ENCODE peak calls at places on chromosomes 13 and 19, in six cellular contexts. O is ascending aorta, W is Panc1, M is foreskin keratinocyte, Y is B cell, J is progenitor cell of endocrine pancreas. U is an unnamed sample.
A peak's percentile ranks its signal among the peaks of the same experiment; 100 is the strongest.

GRCh38 chr19:48962029-48962848 is 2.9 kb upstream of the FTL start:
- DNase-seq in O (no peak), W (no peak), M (no peak), Y (peak; percentile 74), J (no peak), U (no peak)

GRCh38 chr19:47094557-47095517 is 18.7 kb downstream of the ZC3H4 start:
- DNase-seq in O (no peak), W (no peak), M (no peak), Y (no peak), J (no peak), U (no peak)

GRCh38 chr13:83386609-83387008 is 495.7 kb downstream of the SLITRK1 start:
- DNase-seq in O (no peak), W (no peak), M (no peak), Y (no peak), J (no peak), U (no peak)

GRCh38 chr13:47000166-47000565 is 103.3 kb upstream of the HTR2A start:
- DNase-seq in O (no peak), W (no peak), M (no peak), Y (no peak), J (no peak), U (no peak)

GRCh38 chr13:48602296-48603040 is 51.3 kb upstream of the CYSLTR2 start:
- DNase-seq in O (no peak), W (no peak), M (no peak), Y (no peak), J (no peak), U (no peak)

GRCh38 chr19:19749332-19750130 is 16.6 kb upstream of the ZNF14 start:
- DNase-seq in O (peak; percentile 53), W (no peak), M (no peak), Y (no peak), J (no peak), U (no peak)

GRCh38 chr19:12140545-12141404 is 625 bp upstream of the ZNF20 start:
- DNase-seq in O (peak; percentile 94), W (no peak), M (no peak), Y (peak; percentile 89), J (peak; percentile 67), U (no peak)

GRCh38 chr13:111027481-111028439 is 87.3 kb upstream of the ARHGEF7 start:
- DNase-seq in O (no peak), W (no peak), M (no peak), Y (no peak), J (no peak), U (no peak)

GRCh38 chr13:41465215-41465907 is 8.0 kb downstream of the RGCC start:
- DNase-seq in O (peak; percentile 85), W (no peak), M (peak; percentile 59), Y (peak; percentile 83), J (no peak), U (peak; percentile 31)

GRCh38 chr19:31500540-31500830 is 151.2 kb upstream of the TSHZ3 start:
- DNase-seq in O (no peak), W (no peak), M (no peak), Y (no peak), J (no peak), U (no peak)

GRCh38 chr13:110338441-110339101 is 31.5 kb downstream of the COL4A2 start:
- DNase-seq in O (peak; percentile 90), W (no peak), M (no peak), Y (no peak), J (no peak), U (no peak)

GRCh38 chr19:52541608-52542007 is 14.1 kb downstream of the ZNF808 start:
- DNase-seq in O (no peak), W (no peak), M (no peak), Y (no peak), J (no peak), U (no peak)

GRCh38 chr13:31046711-31047279 is 114.3 kb downstream of the TEX26 start:
- DNase-seq in O (peak; percentile 51), W (no peak), M (no peak), Y (no peak), J (no peak), U (no peak)

GRCh38 chr13:43377955-43378354 is 354.6 kb downstream of the DNAJC15 start:
- DNase-seq in O (no peak), W (no peak), M (no peak), Y (no peak), J (no peak), U (no peak)

GRCh38 chr19:5340637-5341447 is at the start of gene PTPRS:
- DNase-seq in O (peak; percentile 82), W (no peak), M (no peak), Y (peak; percentile 55), J (peak; percentile 85), U (no peak)

GRCh38 chr13:45257638-45258338 is 56.9 kb upstream of the KCTD4 start:
- DNase-seq in O (no peak), W (no peak), M (no peak), Y (no peak), J (no peak), U (no peak)

GRCh38 chr13:52405767-52406494 is at the start of gene THSD1:
- DNase-seq in O (peak; percentile 77), W (no peak), M (no peak), Y (no peak), J (peak; percentile 14), U (no peak)

GRCh38 chr19:39332293-39332692 is 3.5 kb downstream of the GMFG start:
- DNase-seq in O (no peak), W (no peak), M (no peak), Y (no peak), J (no peak), U (no peak)

GRCh38 chr19:29872224-29872731 is 60.5 kb downstream of the CCNE1 start:
- DNase-seq in O (no peak), W (no peak), M (no peak), Y (no peak), J (no peak), U (no peak)

GRCh38 chr13:38348890-38349289 is 761 bp upstream of the UFM1 start:
- DNase-seq in O (no peak), W (no peak), M (peak; percentile 50), Y (no peak), J (no peak), U (no peak)

GRCh38 chr13:106426909-106427308 is 108.6 kb downstream of the EFNB2 start:
- DNase-seq in O (no peak), W (no peak), M (no peak), Y (no peak), J (no peak), U (no peak)

GRCh38 chr13:46778095-46778494 is 18.9 kb downstream of the ESD start:
- DNase-seq in O (no peak), W (no peak), M (no peak), Y (no peak), J (no peak), U (no peak)

GRCh38 chr13:75908137-75908536 is 272.0 kb downstream of the LMO7 start:
- DNase-seq in O (no peak), W (no peak), M (no peak), Y (no peak), J (no peak), U (no peak)

DNA sequence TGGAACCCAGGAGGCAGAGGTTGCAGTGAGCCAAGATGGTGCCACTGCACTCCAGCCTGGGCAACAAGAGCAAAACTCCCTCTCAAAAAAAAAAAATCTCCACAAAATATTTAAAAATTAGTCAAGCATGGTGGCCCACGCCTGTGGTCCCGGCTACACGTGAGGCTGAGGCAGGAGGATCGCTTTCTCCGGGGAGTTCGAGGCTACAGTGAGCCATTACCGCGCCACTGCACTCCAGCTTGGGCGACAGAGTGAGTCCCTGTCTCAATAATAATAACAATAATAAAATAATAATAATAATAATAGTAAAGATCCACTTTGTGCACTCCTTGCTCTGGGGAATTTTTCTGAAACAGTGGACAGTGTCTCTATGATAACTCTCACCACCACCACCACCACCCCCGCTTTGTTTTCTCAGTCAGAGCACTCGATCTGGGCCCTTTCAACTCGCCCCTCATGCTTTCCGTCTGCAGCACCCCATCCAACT is 8.7 kb downstream of the NAPSA start:
- DNase-seq in O (no peak), W (no peak), M (no peak), Y (no peak), J (no peak), U (no peak)
- TF ChIP-seq CTCF in O (no peak), W (no peak), M (no peak), Y (no peak), J (no peak), U (no peak)

GRCh38 chr19:41297628-41298326 is 12.2 kb upstream of the CCDC97 start:
- DNase-seq in O (no peak), W (no peak), M (no peak), Y (peak; percentile 84), J (no peak), U (no peak)
- TF ChIP-seq CTCF in O (no peak), W (no peak), M (no peak), Y (peak; percentile 21), J (no peak), U (no peak)

GRCh38 chr13:102902789-102903347 is 57.0 kb downstream of the ERCC5 start:
- DNase-seq in O (no peak), W (no peak), M (no peak), Y (no peak), J (no peak), U (no peak)

GRCh38 chr13:102905905-102906304 is 60.1 kb downstream of the ERCC5 start:
- DNase-seq in O (no peak), W (no peak), M (no peak), Y (no peak), J (no peak), U (no peak)

GRCh38 chr13:102904408-102904862 is 58.6 kb downstream of the ERCC5 start:
- DNase-seq in O (no peak), W (no peak), M (peak; percentile 78), Y (no peak), J (no peak), U (no peak)

GRCh38 chr13:102901615-102902305 is 55.9 kb downstream of the ERCC5 start:
- DNase-seq in O (no peak), W (no peak), M (no peak), Y (no peak), J (no peak), U (no peak)

GRCh38 chr13:102903659-102904407 is 58.0 kb downstream of the ERCC5 start:
- DNase-seq in O (no peak), W (no peak), M (no peak), Y (no peak), J (no peak), U (no peak)
- TF ChIP-seq CTCF in O (no peak), W (peak; percentile 45), M (peak; percentile 77), Y (peak; percentile 41), J (peak; percentile 60), U (peak; percentile 58)

GRCh38 chr13:39602277-39602613 is 748 bp downstream of the LHFPL6 start:
- DNase-seq in O (no peak), W (no peak), M (peak; percentile 7), Y (no peak), J (no peak), U (no peak)

GRCh38 chr13:39601636-39602035 is 1.4 kb downstream of the LHFPL6 start:
- DNase-seq in O (no peak), W (no peak), M (no peak), Y (no peak), J (no peak), U (no peak)

GRCh38 chr13:39602614-39603366 is at the start of gene LHFPL6:
- DNase-seq in O (peak; percentile 90), W (no peak), M (peak; percentile 54), Y (no peak), J (peak; percentile 60), U (no peak)

GRCh38 chr13:39599842-39600241 is 3.2 kb downstream of the LHFPL6 start:
- DNase-seq in O (no peak), W (no peak), M (no peak), Y (no peak), J (no peak), U (no peak)

DNA sequence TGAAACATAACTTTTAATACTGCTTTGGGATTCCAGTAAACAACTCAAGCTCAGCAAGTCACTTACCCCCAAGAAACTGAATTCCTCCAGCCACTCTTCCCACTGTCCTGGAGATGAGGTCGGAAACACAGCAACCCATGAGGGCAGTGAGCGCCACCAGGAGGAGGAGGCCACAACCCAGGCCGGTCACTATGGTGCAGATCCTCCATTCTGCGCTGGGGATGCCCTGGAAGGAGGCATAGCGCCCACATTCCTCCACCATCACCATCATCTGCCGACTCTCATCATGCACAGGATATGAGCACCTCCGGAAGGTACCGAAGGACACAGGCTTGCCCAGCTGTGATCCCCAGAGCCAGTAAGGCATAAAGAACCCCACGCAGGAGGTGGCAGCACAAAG is 2.2 kb downstream of the LHFPL6 start:
- DNase-seq in O (peak; percentile 72), W (no peak), M (no peak), Y (no peak), J (no peak), U (no peak)
- TF ChIP-seq CTCF in O (peak; percentile 35), W (peak; percentile 67), M (no peak), Y (no peak), J (no peak), U (peak; percentile 31)

U was measured in epithelial cell of proximal tubule.